ENCODE peak calls at places on chromosomes 7 and 10, in seven cellular contexts. P is CD4-positive, alpha-beta T cell; R is NCI-H748 treated with DMSO at 0.1 percent for 48 hours; F is stimulated activated CD4-positive, alpha-beta T cell treated with anti-CD3 and anti-CD28 coated beads, Interleukin-1b, Interleukin-23, amount 100 ng/mL, for 48 hours; X is NCI-H510A treated with DMSO at 0.1 percent for 48 hours; B is NCI-H446 treated with DMSO at 0.1 percent for 48 hours; S is COR-L47. Y is an unnamed sample.

GRCh38 chr10:92830478-92831389 is 17.6 kb upstream of the EXOC6 start:
- DNase-seq in P (peak), R (no peak), F (peak), X (no peak), B (no peak), S (no peak), Y (no peak)

GRCh38 chr10:19745672-19746071 is 70.6 kb upstream of the PLXDC2 start:
- DNase-seq in P (no peak), R (no peak), F (no peak), X (no peak), B (peak), S (no peak), Y (no peak)

GRCh38 chr10:21427804-21428481 is 97.5 kb downstream of the SKIDA1 start:
- DNase-seq in P (no peak), R (no peak), F (no peak), X (no peak), B (no peak), S (no peak), Y (no peak)

GRCh38 chr7:22333680-22334141 is 23.2 kb downstream of the RAPGEF5 start:
- DNase-seq in P (no peak), R (peak), F (no peak), X (peak), B (no peak), S (no peak), Y (peak)

GRCh38 chr7:66110861-66111260 is 3.8 kb upstream of the CRCP start:
- DNase-seq in P (no peak), R (no peak), F (no peak), X (no peak), B (no peak), S (no peak), Y (no peak)

GRCh38 chr10:100183482-100183881 is 2.3 kb downstream of the ERLIN1 start:
- DNase-seq in P (no peak), R (no peak), F (no peak), X (no peak), B (no peak), S (no peak), Y (no peak)

GRCh38 chr7:19587291-19587690 is 121.5 kb downstream of the POLR1F start:
- DNase-seq in P (no peak), R (no peak), F (no peak), X (no peak), B (peak), S (no peak), Y (peak)

GRCh38 chr10:6621536-6621935 is 41.5 kb upstream of the PRKCQ start:
- DNase-seq in P (no peak), R (no peak), F (no peak), X (no peak), B (no peak), S (no peak), Y (peak)

GRCh38 chr7:19011212-19011611 is 106.2 kb downstream of the TWIST1 start:
- DNase-seq in P (no peak), R (no peak), F (no peak), X (no peak), B (no peak), S (no peak), Y (no peak)

GRCh38 chr10:60465801-60466200 is 76.1 kb upstream of the ANK3 start:
- DNase-seq in P (no peak), R (no peak), F (no peak), X (no peak), B (no peak), S (no peak), Y (no peak)

GRCh38 chr7:150996289-150997074 is 5.7 kb downstream of the NOS3 start:
- DNase-seq in P (no peak), R (no peak), F (no peak), X (no peak), B (no peak), S (no peak), Y (no peak)

GRCh38 chr10:69963178-69963834 is 89.3 kb upstream of the MACROH2A2 start:
- DNase-seq in P (no peak), R (no peak), F (no peak), X (no peak), B (no peak), S (no peak), Y (no peak)